ENCODE peak calls at places on chromosomes 5 and 9, in ten cellular contexts. F, Z, Q, J, T, M, H, O, N and C are unnamed samples.

GRCh38 chr5:38023353-38023752 is 183.5 kb upstream of the GDNF start:
- DNase-seq in F (no peak), Z (no peak), Q (no peak), J (no peak), T (no peak), M (no peak), H (no peak), O (no peak), N (no peak), C (no peak)

GRCh38 chr9:105205787-105206511 is 38.5 kb upstream of the SLC44A1 start:
- DNase-seq in F (peak; percentile 68), Z (no peak), Q (no peak), J (no peak), T (no peak), M (no peak), H (peak; percentile 41), O (no peak), N (peak; percentile 94), C (no peak)

GRCh38 chr5:83450840-83451239 is 20.7 kb upstream of the VCAN start:
- DNase-seq in F (no peak), Z (no peak), Q (no peak), J (no peak), T (no peak), M (no peak), H (no peak), O (no peak), N (no peak), C (no peak)

GRCh38 chr9:127850286-127850830 is 4.1 kb downstream of the ENG start:
- DNase-seq in F (no peak), Z (no peak), Q (no peak), J (peak; percentile 31), T (no peak), M (no peak), H (no peak), O (no peak), N (no peak), C (no peak)

GRCh38 chr9:115594551-115594950 is 476.6 kb upstream of the TNC start:
- DNase-seq in F (no peak), Z (no peak), Q (no peak), J (no peak), T (no peak), M (no peak), H (no peak), O (no peak), N (peak; percentile 40), C (no peak)

GRCh38 chr5:93583799-93584530 is 943 bp downstream of the NR2F1 start:
- DNase-seq in F (peak; percentile 37), Z (peak; percentile 40), Q (peak; percentile 79), J (peak; percentile 91), T (peak; percentile 55), M (no peak), H (no peak), O (peak; percentile 18), N (peak; percentile 47), C (no peak)

GRCh38 chr5:61887271-61887670 is 418.7 kb upstream of the KIF2A start:
- DNase-seq in F (no peak), Z (no peak), Q (no peak), J (no peak), T (no peak), M (no peak), H (no peak), O (no peak), N (no peak), C (no peak)

GRCh38 chr5:170633235-170634041 is 129.6 kb downstream of the KCNIP1 start:
- DNase-seq in F (peak; percentile 57), Z (peak; percentile 38), Q (peak; percentile 82), J (no peak), T (no peak), M (no peak), H (peak; percentile 36), O (no peak), N (peak; percentile 65), C (no peak)

GRCh38 chr5:103461223-103461622 is 101.4 kb downstream of the NUDT12 start:
- DNase-seq in F (no peak), Z (no peak), Q (no peak), J (no peak), T (no peak), M (no peak), H (no peak), O (no peak), N (peak; percentile 64), C (no peak)

GRCh38 chr9:113509463-113509862 is 45.9 kb downstream of the RGS3 start:
- DNase-seq in F (no peak), Z (no peak), Q (no peak), J (no peak), T (no peak), M (no peak), H (no peak), O (no peak), N (peak; percentile 83), C (no peak)
- H3K4me1 ChIP-seq in F (peaks cover 38% of the 10 kb centered on the region), Z (peaks cover 38% of the 10 kb centered on the region), Q (no peaks in the 10 kb centered on the region), J (peaks cover 14% of the 10 kb centered on the region), T (peaks cover 13% of the 10 kb centered on the region), M (no peaks in the 10 kb centered on the region), H (peaks cover 72% of the 10 kb centered on the region), O (no peaks in the 10 kb centered on the region), N (peaks cover 12% of the 10 kb centered on the region), C (peaks cover 37% of the 10 kb centered on the region)

GRCh38 chr9:113519401-113520108 is 56.0 kb downstream of the RGS3 start:
- DNase-seq in F (no peak), Z (no peak), Q (no peak), J (no peak), T (no peak), M (no peak), H (no peak), O (no peak), N (peak; percentile 29), C (no peak)
- H3K4me1 ChIP-seq in F (peaks cover 32% of the 10 kb centered on the region), Z (peaks cover 96% of the 10 kb centered on the region), Q (no peaks in the 10 kb centered on the region), J (peaks cover 30% of the 10 kb centered on the region), T (peaks cover 49% of the 10 kb centered on the region), M (no peaks in the 10 kb centered on the region), H (peaks cover 66% of the 10 kb centered on the region), O (peaks cover 70% of the 10 kb centered on the region), N (peaks cover 14% of the 10 kb centered on the region), C (peaks cover 89% of the 10 kb centered on the region)

DNA sequence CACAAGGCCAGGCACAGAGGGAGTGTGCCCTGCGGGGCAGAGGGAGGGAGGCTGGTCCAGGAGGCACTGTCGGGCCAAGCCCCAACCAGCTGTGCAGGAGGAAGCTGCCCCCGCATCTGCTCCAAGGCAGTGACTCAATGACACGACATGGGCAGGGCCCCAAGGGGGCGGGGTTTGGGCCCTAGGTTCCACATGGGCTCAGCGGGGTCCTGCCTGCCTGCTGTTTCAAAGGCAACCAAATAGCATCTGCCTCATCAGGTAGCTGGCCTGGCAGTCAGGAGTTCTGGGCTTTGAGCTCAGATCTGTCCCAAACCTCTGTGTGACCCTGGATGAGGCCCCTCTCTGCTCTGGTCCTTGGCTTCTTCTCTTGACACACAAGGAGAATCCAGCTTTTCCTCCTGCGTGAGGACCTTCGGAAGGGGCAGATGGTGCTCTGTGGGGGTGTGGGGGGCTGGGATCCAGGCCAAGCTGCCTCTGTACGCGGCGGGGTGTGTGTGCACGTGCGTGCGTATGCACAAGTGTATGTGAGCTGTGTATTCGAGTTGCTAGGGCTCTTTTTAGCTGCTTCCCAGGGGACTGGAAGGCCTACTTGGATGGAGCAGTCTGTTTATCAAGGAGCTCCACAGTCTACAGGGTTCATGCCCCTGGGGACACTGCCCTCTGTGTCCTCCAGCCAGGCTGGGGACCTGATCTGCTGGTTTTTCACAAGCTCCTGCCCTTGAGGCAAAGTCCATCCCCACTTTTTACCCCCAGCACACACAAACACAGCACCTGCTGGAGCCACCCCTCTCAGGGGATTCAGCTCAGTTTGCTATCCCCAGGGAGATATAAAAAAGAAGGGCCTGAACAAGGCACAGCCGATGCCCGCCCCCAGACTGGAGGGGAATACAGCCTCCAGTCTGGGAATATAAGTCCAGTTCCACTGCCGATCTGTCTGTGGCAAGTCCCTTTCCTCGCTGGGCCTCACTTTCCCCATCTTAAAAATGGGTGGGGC is 138.9 kb downstream of the RGS3 start:
- DNase-seq in F (peak; percentile 87), Z (no peak), Q (peak; percentile 82), J (peak; percentile 87), T (peak; percentile 78), M (no peak), H (peak; percentile 81), O (no peak), N (peak; percentile 88), C (no peak)
- H3K4me1 ChIP-seq in F (peaks cover 40% of the 10 kb centered on the region), Z (no peaks in the 10 kb centered on the region), Q (peaks cover 6% of the 10 kb centered on the region), J (peaks cover 14% of the 10 kb centered on the region), T (peaks cover 32% of the 10 kb centered on the region), M (no peaks in the 10 kb centered on the region), H (peaks cover 63% of the 10 kb centered on the region), O (no peaks in the 10 kb centered on the region), N (peaks cover 47% of the 10 kb centered on the region), C (no peaks in the 10 kb centered on the region)

GRCh38 chr9:82565188-82565966 is 497.6 kb downstream of the RASEF start:
- DNase-seq in F (no peak), Z (no peak), Q (no peak), J (no peak), T (no peak), M (no peak), H (no peak), O (no peak), N (no peak), C (no peak)

GRCh38 chr9:82560036-82560435 is 502.9 kb downstream of the RASEF start:
- DNase-seq in F (no peak), Z (no peak), Q (no peak), J (no peak), T (no peak), M (no peak), H (no peak), O (no peak), N (no peak), C (no peak)

GRCh38 chr9:82560457-82560904 is 502.5 kb downstream of the RASEF start:
- DNase-seq in F (no peak), Z (no peak), Q (no peak), J (no peak), T (peak; percentile 56), M (no peak), H (no peak), O (no peak), N (no peak), C (no peak)

GRCh38 chr9:82563094-82563493 is 499.8 kb downstream of the RASEF start:
- DNase-seq in F (no peak), Z (no peak), Q (no peak), J (no peak), T (no peak), M (no peak), H (no peak), O (no peak), N (no peak), C (no peak)

DNA sequence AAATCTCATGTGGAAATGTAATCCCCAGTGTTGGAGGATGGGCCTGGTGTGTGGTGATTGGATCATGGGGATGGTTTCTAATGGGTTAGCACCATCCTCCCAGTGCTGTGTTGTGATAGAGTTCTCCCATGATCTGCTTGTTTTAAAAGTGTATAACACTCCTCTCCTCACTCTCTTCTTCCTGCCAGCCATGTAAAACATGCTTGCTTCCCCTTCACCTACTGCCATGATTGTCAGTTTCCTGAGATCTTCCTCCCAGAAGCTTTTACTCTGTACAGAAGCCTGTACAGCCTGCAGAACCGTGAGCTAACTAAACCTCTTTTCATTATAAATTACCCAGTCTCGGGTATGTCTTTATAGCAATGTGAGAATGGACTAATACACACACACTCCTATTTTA is 499.1 kb downstream of the RASEF start:
- DNase-seq in F (no peak), Z (no peak), Q (no peak), J (no peak), T (no peak), M (no peak), H (no peak), O (no peak), N (no peak), C (no peak)
- H3K4me1 ChIP-seq in F (no peaks in the 10 kb centered on the region), Z (no peaks in the 10 kb centered on the region), Q (no peaks in the 10 kb centered on the region), J (no peaks in the 10 kb centered on the region), T (no peaks in the 10 kb centered on the region), M (no peaks in the 10 kb centered on the region), H (peaks cover 6% of the 10 kb centered on the region), O (no peaks in the 10 kb centered on the region), N (peaks cover 3% of the 10 kb centered on the region), C (no peaks in the 10 kb centered on the region)